ENCODE peak calls at places on chromosomes 1 and 21, in seven cellular contexts. Z, F, K, S, W, L and V are unnamed samples.

GRCh38 chr21:28160378-28160777 is 832.3 kb downstream of the LTN1 start:
- DNase-seq in Z (no peak), F (no peak), K (no peak), S (no peak), W (no peak), L (no peak), V (no peak)

GRCh38 chr1:43936470-43937151 is 3.0 kb downstream of the ARTN start:
- DNase-seq in Z (no peak), F (no peak), K (peak; percentile 32), S (peak; percentile 70), W (peak; percentile 65), L (no peak), V (peak; percentile 63)

GRCh38 chr1:40389871-40390560 is 16.5 kb downstream of the SMAP2 start:
- DNase-seq in Z (no peak), F (no peak), K (peak; percentile 29), S (no peak), W (no peak), L (no peak), V (no peak)

GRCh38 chr1:207919523-207920210 is 8.7 kb upstream of the CD34 start:
- DNase-seq in Z (no peak), F (no peak), K (no peak), S (no peak), W (no peak), L (no peak), V (no peak)

GRCh38 chr1:204288061-204288588 is 71.6 kb downstream of the PLEKHA6 start:
- DNase-seq in Z (peak; percentile 99), F (peak; percentile 87), K (peak; percentile 84), S (peak; percentile 31), W (peak; percentile 85), L (no peak), V (no peak)

GRCh38 chr1:91428182-91428798 is 23.7 kb upstream of the HFM1 start:
- DNase-seq in Z (no peak), F (no peak), K (no peak), S (peak; percentile 30), W (peak; percentile 76), L (no peak), V (no peak)

GRCh38 chr21:28018741-28019669 is 973.7 kb downstream of the LTN1 start:
- DNase-seq in Z (no peak), F (no peak), K (peak; percentile 55), S (no peak), W (peak; percentile 55), L (no peak), V (no peak)

GRCh38 chr1:67332653-67333529 is 25.2 kb downstream of the IL12RB2 start:
- DNase-seq in Z (no peak), F (no peak), K (no peak), S (no peak), W (no peak), L (no peak), V (peak; percentile 74)

GRCh38 chr1:93662481-93663190 is 19.0 kb downstream of the BCAR3 start:
- DNase-seq in Z (no peak), F (no peak), K (no peak), S (no peak), W (no peak), L (peak; percentile 41), V (no peak)

GRCh38 chr1:19109545-19109944 is 100.5 kb downstream of the UBR4 start:
- DNase-seq in Z (no peak), F (no peak), K (no peak), S (no peak), W (no peak), L (no peak), V (no peak)

GRCh38 chr1:65606426-65606825 is 186.0 kb downstream of the LEPR start:
- DNase-seq in Z (no peak), F (no peak), K (no peak), S (no peak), W (no peak), L (peak; percentile 32), V (no peak)

GRCh38 chr1:47709302-47710074 is 271.6 kb downstream of the FOXD2 start:
- DNase-seq in Z (peak; percentile 34), F (no peak), K (no peak), S (peak; percentile 66), W (peak; percentile 67), L (no peak), V (peak; percentile 68)
- TF ChIP-seq CTCF in Z (peak; percentile 18), F (no peak), K (peak; percentile 40), S (peak; percentile 52), W (peak; percentile 67), L (peak; percentile 46), V (peak; percentile 15)

GRCh38 chr1:247077234-247077633 is 1.4 kb downstream of the ZNF670 start:
- DNase-seq in Z (peak; percentile 10), F (no peak), K (peak; percentile 53), S (no peak), W (no peak), L (no peak), V (no peak)
- TF ChIP-seq CTCF in Z (no peak), F (no peak), K (no peak), S (no peak), W (no peak), L (no peak), V (peak; percentile 11)

DNA sequence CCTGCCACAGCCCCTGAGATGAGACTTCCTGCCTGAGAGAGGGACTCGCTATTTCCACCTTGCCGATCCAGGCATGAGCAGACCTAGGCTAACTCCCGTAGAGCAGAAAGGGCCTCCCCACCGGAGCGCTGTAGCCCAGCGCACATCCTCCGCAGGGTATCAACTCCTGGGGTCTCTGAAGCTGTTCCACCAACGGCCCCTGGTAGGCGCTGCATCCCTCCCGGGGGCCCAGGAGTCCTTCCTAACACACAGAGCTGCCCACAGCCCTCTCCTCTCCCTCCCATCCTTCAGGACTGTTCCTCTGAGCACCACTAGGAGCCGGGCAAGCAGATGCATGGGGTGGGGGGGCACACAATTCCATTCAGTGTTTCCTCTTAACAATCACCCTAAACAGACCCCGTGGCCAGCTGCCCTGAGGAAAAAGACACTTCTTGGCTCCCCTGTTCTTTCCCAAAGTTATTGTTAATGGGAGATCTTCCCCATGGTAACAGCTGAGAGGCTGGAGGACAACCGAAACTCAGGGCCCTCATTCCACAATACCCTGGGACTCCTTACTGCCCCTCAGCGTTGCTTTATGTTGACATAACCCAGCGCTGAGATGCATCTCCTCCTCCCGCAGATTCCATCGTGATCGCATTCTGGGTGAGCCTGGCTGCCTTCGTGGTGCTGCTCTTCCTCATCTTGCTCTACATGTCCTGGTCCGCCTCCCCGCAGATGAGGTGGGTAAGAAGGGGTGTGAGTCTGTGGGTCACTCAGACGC is 7.5 kb downstream of the MRAP start:
- DNase-seq in Z (no peak), F (no peak), K (no peak), S (peak; percentile 62), W (peak; percentile 96), L (peak; percentile 3), V (no peak)
- TF ChIP-seq CTCF in Z (no peak), F (no peak), K (peak; percentile 33), S (peak; percentile 66), W (peak; percentile 95), L (peak; percentile 67), V (no peak)

GRCh38 chr1:77476460-77476859 is 194.6 kb downstream of the AK5 start:
- DNase-seq in Z (no peak), F (no peak), K (no peak), S (no peak), W (no peak), L (no peak), V (no peak)
- TF ChIP-seq CTCF in Z (no peak), F (no peak), K (no peak), S (no peak), W (no peak), L (no peak), V (no peak)

GRCh38 chr1:89953072-89953626 is 41.8 kb upstream of the ZNF326 start:
- DNase-seq in Z (peak; percentile 90), F (peak; percentile 81), K (peak; percentile 95), S (peak; percentile 9), W (peak; percentile 67), L (peak; percentile 90), V (no peak)
- TF ChIP-seq CTCF in Z (no peak), F (peak; percentile 15), K (peak; percentile 34), S (no peak), W (peak; percentile 66), L (peak; percentile 27), V (peak; percentile 61)